ENCODE peak calls at places on chromosomes 6 and 20, in nine cellular contexts. Y is PC-9; E is SK-MEL-5; O is hippocampal formation; F is cardiac muscle cell; Z is thoracic aorta; I is T-helper 9 cell; G is lung; A is stimulated activated CD4-positive, alpha-beta T cell treated with anti-CD3 and anti-CD28 coated beads, Interleukin-1b, Interleukin-23, amount 100 ng/mL, for 48 hours. X is an unnamed sample.

GRCh38 chr6:33689148-33689494 is 22.4 kb downstream of the UQCC2 start:
- DNase-seq in Y (no peak), E (no peak), O (no peak), F (no peak), Z (no peak), I (no peak), G (no peak), A (no peak), X (no peak)

GRCh38 chr6:147508871-147509608 is 550 bp downstream of the SAMD5 start:
- DNase-seq in Y (no peak), E (no peak), O (no peak), F (peak), Z (no peak), I (no peak), G (no peak), A (no peak), X (no peak)

GRCh38 chr20:54126809-54127655 is 46.8 kb downstream of the CYP24A1 start:
- DNase-seq in Y (no peak), E (no peak), O (no peak), F (no peak), Z (no peak), I (no peak), G (no peak), A (no peak), X (no peak)

GRCh38 chr6:55276745-55277627 is 50.3 kb upstream of the GFRAL start:
- DNase-seq in Y (peak), E (peak), O (peak), F (peak), Z (no peak), I (no peak), G (no peak), A (no peak), X (no peak)

GRCh38 chr6:14728396-14729024 is 517.4 kb upstream of the JARID2 start:
- DNase-seq in Y (no peak), E (no peak), O (no peak), F (no peak), Z (no peak), I (no peak), G (peak), A (no peak), X (peak)

GRCh38 chr6:113411006-113411405 is 446.1 kb upstream of the MARCKS start:
- DNase-seq in Y (peak), E (no peak), O (no peak), F (no peak), Z (no peak), I (no peak), G (no peak), A (no peak), X (no peak)

GRCh38 chr6:18507018-18507415 is 119.9 kb downstream of the RNF144B start:
- DNase-seq in Y (no peak), E (no peak), O (no peak), F (no peak), Z (no peak), I (no peak), G (no peak), A (no peak), X (no peak)

GRCh38 chr6:50047026-50047425 is 2.7 kb downstream of the DEFB112 start:
- DNase-seq in Y (no peak), E (no peak), O (no peak), F (no peak), Z (no peak), I (no peak), G (no peak), A (no peak), X (no peak)

GRCh38 chr6:53906103-53906502 is 111.3 kb downstream of the LRRC1 start:
- DNase-seq in Y (no peak), E (no peak), O (no peak), F (no peak), Z (no peak), I (no peak), G (no peak), A (no peak), X (no peak)

GRCh38 chr6:110319843-110320242 is 38.3 kb downstream of the METTL24 start:
- DNase-seq in Y (no peak), E (no peak), O (no peak), F (no peak), Z (no peak), I (no peak), G (no peak), A (no peak), X (no peak)

GRCh38 chr20:57429579-57430202 is 38.5 kb downstream of the RBM38 start:
- DNase-seq in Y (no peak), E (peak), O (no peak), F (no peak), Z (no peak), I (no peak), G (no peak), A (peak), X (no peak)

GRCh38 chr6:43077981-43078411 is 1.9 kb downstream of the PTK7 start:
- DNase-seq in Y (no peak), E (no peak), O (no peak), F (no peak), Z (no peak), I (no peak), G (no peak), A (no peak), X (no peak)

GRCh38 chr6:106027760-106028159 is 58.4 kb upstream of the PRDM1 start:
- DNase-seq in Y (no peak), E (no peak), O (no peak), F (peak), Z (no peak), I (no peak), G (no peak), A (no peak), X (no peak)

GRCh38 chr6:43806041-43806757 is 36.2 kb downstream of the VEGFA start:
- DNase-seq in Y (peak), E (no peak), O (no peak), F (no peak), Z (no peak), I (no peak), G (no peak), A (no peak), X (no peak)

GRCh38 chr6:118697554-118697953 is 46.2 kb upstream of the CEP85L start:
- DNase-seq in Y (no peak), E (no peak), O (no peak), F (no peak), Z (no peak), I (no peak), G (no peak), A (no peak), X (no peak)

GRCh38 chr20:32941155-32941885 is 62.9 kb downstream of the SUN5 start:
- DNase-seq in Y (no peak), E (no peak), O (no peak), F (no peak), Z (no peak), I (no peak), G (no peak), A (no peak), X (no peak)

GRCh38 chr6:12548526-12548925 is 168.0 kb upstream of the PHACTR1 start:
- DNase-seq in Y (no peak), E (no peak), O (no peak), F (no peak), Z (no peak), I (no peak), G (no peak), A (no peak), X (no peak)